ENCODE peak calls at places on chromosomes 7 and 10, in four cellular contexts. W is GM12878, O is GM12891, J is H1. M is an unnamed sample.

GRCh38 chr10:60206735-60207134 is 182.9 kb downstream of the ANK3 start:
- DNase-seq in W (no peak), O (no peak), J (no peak), M (no peak)

GRCh38 chr7:130366561-130366960 is 13.7 kb upstream of the CPA1 start:
- DNase-seq in W (no peak), O (no peak), J (no peak), M (no peak)

GRCh38 chr10:3287566-3288445 is 115.2 kb upstream of the PITRM1 start:
- DNase-seq in W (no peak), O (no peak), J (no peak), M (no peak)

GRCh38 chr10:80413152-80413996 is 5.0 kb downstream of the PRXL2A start:
- DNase-seq in W (no peak), O (no peak), J (no peak), M (no peak)

GRCh38 chr7:112550468-112551060 is 69.8 kb downstream of the LSMEM1 start:
- DNase-seq in W (peak; percentile 23), O (peak; percentile 16), J (no peak), M (no peak)

GRCh38 chr7:30931161-30931926 is 19.7 kb downstream of the AQP1 start:
- DNase-seq in W (no peak), O (no peak), J (peak; percentile 37), M (peak; percentile 5)

GRCh38 chr7:135620980-135621850 is 41.1 kb upstream of the STMP1 start:
- DNase-seq in W (no peak), O (no peak), J (no peak), M (no peak)

GRCh38 chr10:51789903-51790302 is 90.5 kb upstream of the CSTF2T start:
- DNase-seq in W (no peak), O (no peak), J (no peak), M (no peak)

GRCh38 chr7:45712057-45712689 is 138.0 kb downstream of the ADCY1 start:
- DNase-seq in W (no peak), O (no peak), J (peak; percentile 31), M (no peak)

GRCh38 chr10:103998803-103999202 is 31.9 kb downstream of the SLK start:
- DNase-seq in W (no peak), O (no peak), J (no peak), M (no peak)

GRCh38 chr7:139702313-139702731 is 75.5 kb downstream of the HIPK2 start:
- DNase-seq in W (no peak), O (no peak), J (no peak), M (no peak)

GRCh38 chr10:96124230-96125141 is 5.6 kb upstream of the ZNF518A start:
- DNase-seq in W (no peak), O (no peak), J (peak; percentile 69), M (no peak)

GRCh38 chr10:124602646-124603365 is 141.2 kb downstream of the LHPP start:
- DNase-seq in W (no peak), O (no peak), J (no peak), M (no peak)

GRCh38 chr10:82037076-82037475 is 162.1 kb downstream of the NRG3 start:
- DNase-seq in W (no peak), O (no peak), J (no peak), M (no peak)

GRCh38 chr7:37065779-37066271 is 341.5 kb upstream of the AOAH start:
- DNase-seq in W (peak; percentile 55), O (no peak), J (no peak), M (no peak)

GRCh38 chr7:151755131-151755787 is 121.7 kb downstream of the PRKAG2 start:
- DNase-seq in W (no peak), O (no peak), J (no peak), M (no peak)

GRCh38 chr10:30581779-30582380 is 47.7 kb downstream of the LYZL2 start:
- DNase-seq in W (no peak), O (no peak), J (no peak), M (no peak)

GRCh38 chr10:53025172-53025651 is 252.6 kb upstream of the MBL2 start:
- DNase-seq in W (no peak), O (no peak), J (no peak), M (no peak)

GRCh38 chr7:158758563-158759244 is 54.1 kb upstream of the NCAPG2 start:
- DNase-seq in W (no peak), O (no peak), J (peak; percentile 4), M (no peak)

GRCh38 chr10:110861930-110862677 is 9.6 kb upstream of the PDCD4 start:
- DNase-seq in W (no peak), O (no peak), J (no peak), M (no peak)

GRCh38 chr7:74356589-74357315 is 67.5 kb downstream of the CLIP2 start:
- DNase-seq in W (no peak), O (no peak), J (no peak), M (no peak)

GRCh38 chr10:11082551-11082950 is 64.9 kb downstream of the CELF2 start:
- DNase-seq in W (no peak), O (no peak), J (no peak), M (no peak)

GRCh38 chr7:39613577-39613976 is 9.8 kb upstream of the RALA start:
- DNase-seq in W (no peak), O (no peak), J (no peak), M (no peak)

GRCh38 chr7:47832105-47832715 is 116.1 kb downstream of the PKD1L1 start:
- DNase-seq in W (no peak), O (no peak), J (peak; percentile 35), M (no peak)

GRCh38 chr7:128398016-128398840 is 11.6 kb downstream of the IMPDH1 start:
- DNase-seq in W (no peak), O (no peak), J (peak; percentile 92), M (no peak)

GRCh38 chr7:106770191-106770590 is 94.9 kb upstream of the PIK3CG start:
- DNase-seq in W (no peak), O (no peak), J (no peak), M (no peak)

GRCh38 chr10:35413985-35414861 is 77.9 kb downstream of the CCNY start:
- DNase-seq in W (no peak), O (no peak), J (no peak), M (no peak)

GRCh38 chr7:55477781-55478374 is 94.4 kb downstream of the VOPP1 start:
- DNase-seq in W (no peak), O (no peak), J (peak; percentile 45), M (no peak)

GRCh38 chr7:107147464-107148214 is 21.2 kb upstream of the HBP1 start:
- DNase-seq in W (no peak), O (no peak), J (no peak), M (no peak)

GRCh38 chr7:152760384-152761115 is 998 bp downstream of the ACTR3B start:
- DNase-seq in W (no peak), O (no peak), J (no peak), M (no peak)

GRCh38 chr7:158047386-158048059 is 540.1 kb downstream of the PTPRN2 start:
- DNase-seq in W (no peak), O (no peak), J (no peak), M (no peak)

GRCh38 chr7:33789871-33790270 is 115.5 kb upstream of the BMPER start:
- DNase-seq in W (no peak), O (no peak), J (no peak), M (no peak)

GRCh38 chr10:103584216-103585010 is 90.9 kb downstream of the NEURL1 start:
- DNase-seq in W (no peak), O (peak; percentile 84), J (no peak), M (no peak)

GRCh38 chr7:151057038-151057736 is 510 bp downstream of the CDK5 start:
- DNase-seq in W (no peak), O (peak; percentile 67), J (no peak), M (no peak)

GRCh38 chr7:149289856-149290255 is 27.9 kb downstream of the ZNF783 start:
- DNase-seq in W (no peak), O (no peak), J (no peak), M (no peak)

GRCh38 chr7:142787783-142788182 is 17.0 kb downstream of the PRSS2 start:
- DNase-seq in W (no peak), O (no peak), J (no peak), M (no peak)

GRCh38 chr7:95686109-95686508 is 86.2 kb upstream of the DYNC1I1 start:
- DNase-seq in W (no peak), O (no peak), J (no peak), M (no peak)

GRCh38 chr10:125340871-125341270 is 180.5 kb upstream of the CTBP2 start:
- DNase-seq in W (no peak), O (no peak), J (no peak), M (no peak)

GRCh38 chr7:42192072-42192471 is 44.9 kb downstream of the GLI3 start:
- DNase-seq in W (no peak), O (no peak), J (no peak), M (no peak)

DNA sequence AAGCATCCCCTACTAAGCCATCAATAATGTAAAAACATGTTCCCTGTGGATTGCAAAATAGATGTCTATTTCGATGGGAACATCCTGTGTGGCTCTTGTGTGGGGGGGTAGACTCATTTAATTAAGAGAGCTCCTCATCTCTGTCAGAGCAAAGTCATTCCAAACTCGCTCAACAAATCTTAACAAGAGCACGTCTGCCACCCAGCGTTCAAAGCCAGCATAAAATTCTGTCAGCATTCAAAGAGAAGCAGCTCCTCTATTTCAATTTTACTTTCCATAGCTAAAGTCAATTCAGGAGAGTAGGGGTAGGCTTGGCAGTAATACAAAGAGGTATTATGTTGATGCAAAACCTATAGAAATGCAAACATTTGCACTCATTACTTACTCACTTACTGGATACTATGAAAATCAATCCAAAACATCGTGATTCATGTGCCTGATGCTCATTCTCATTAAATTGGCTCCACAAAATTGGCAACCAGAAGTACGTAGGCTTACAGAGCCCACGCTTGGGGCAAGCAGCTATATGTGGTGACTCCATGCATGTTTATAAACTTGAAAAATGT is 114.9 kb downstream of the IPMK start:
- DNase-seq in W (no peak), O (no peak), J (peak; percentile 77), M (no peak)
- TF ChIP-seq TAF1 in W (no peak), O (no peak), J (no peak), M (no peak)

DNA sequence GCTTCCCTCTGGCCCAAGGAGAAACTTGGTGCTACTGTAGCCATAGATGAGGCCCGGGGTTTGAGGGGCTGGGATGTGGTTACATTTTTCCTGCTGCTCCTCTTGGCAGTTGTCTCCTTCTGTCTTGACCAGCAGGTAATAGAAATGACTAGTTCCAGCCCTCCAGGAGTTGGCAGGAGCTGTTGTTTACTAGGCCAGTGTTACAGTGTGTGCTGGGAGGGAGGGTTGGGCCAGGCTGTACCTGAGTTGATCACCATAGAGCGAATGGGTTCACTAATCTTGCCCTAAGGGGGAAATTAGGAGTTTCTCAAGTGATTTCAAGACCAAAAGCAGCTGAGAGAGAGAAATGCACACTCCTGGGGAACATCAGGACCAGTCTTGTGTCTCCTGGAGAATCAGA is 34.9 kb downstream of the PAX2 start:
- DNase-seq in W (no peak), O (no peak), J (no peak), M (no peak)
- TF ChIP-seq POLR2AphosphoS5 in W (no peak), O (no peak), J (no peak), M (no peak)

DNA sequence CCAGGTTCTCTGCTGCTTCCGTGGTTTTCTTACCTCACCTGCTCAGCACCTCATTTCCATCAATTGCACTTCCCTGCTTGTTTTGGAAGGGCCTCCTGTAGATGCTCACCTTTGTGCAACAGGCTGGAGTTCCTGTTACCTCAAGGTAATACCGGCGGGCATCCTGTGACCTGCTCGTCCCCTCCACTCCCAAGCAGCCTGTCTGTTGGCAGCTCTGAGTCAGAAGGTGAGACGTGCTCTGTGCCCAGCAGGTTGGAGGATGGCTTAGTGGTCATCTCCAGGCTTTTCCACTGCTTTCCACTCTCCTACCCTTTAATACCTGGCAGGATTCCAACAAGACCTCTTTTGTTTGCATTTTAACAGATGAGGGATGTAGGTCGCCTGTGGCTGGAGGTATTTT is 86.0 kb downstream of the CAMK1D start:
- DNase-seq in W (no peak), O (no peak), J (no peak), M (no peak)
- TF ChIP-seq TAF1 in W (no peak), O (no peak), J (no peak), M (no peak)

GRCh38 chr7:101664390-101664789 is 35.3 kb upstream of the MYL10 start:
- DNase-seq in W (no peak), O (no peak), J (peak; percentile 66), M (no peak)
- TF ChIP-seq POLR2AphosphoS5 in W (no peak), O (no peak), J (no peak), M (no peak)

GRCh38 chr7:6640246-6640721 is 3.2 kb downstream of the ZNF316 start:
- DNase-seq in W (no peak), O (no peak), J (peak; percentile 83), M (no peak)
- TF ChIP-seq TAF1 in W (no peak), O (no peak), J (no peak), M (no peak)